ENCODE peak calls at places on chromosome 18, in four cellular contexts. Z is HepG2, K is K562, F is GM12878. D is an unnamed sample.
A peak's percentile ranks its signal among the peaks of the same experiment; 100 is the strongest.

GRCh38 chr18:75376004-75376403 is 51.5 kb downstream of the SMIM21 start:
- DNase-seq in K (no peak), F (no peak), Z (no peak), D (no peak)

GRCh38 chr18:38796762-38797161 is 1231.2 kb upstream of the CELF4 start:
- DNase-seq in F (no peak), Z (no peak), K (no peak), D (no peak)

GRCh38 chr18:28478531-28478930 is 301.6 kb upstream of the CDH2 start:
- DNase-seq in K (no peak), Z (no peak), F (no peak), D (no peak)

GRCh38 chr18:4284528-4284927 is 170.6 kb downstream of the DLGAP1 start:
- DNase-seq in Z (no peak), K (no peak), F (no peak), D (no peak)

GRCh38 chr18:55763805-55764204 is 175.8 kb upstream of the TCF4 start:
- DNase-seq in K (no peak), F (no peak), Z (no peak), D (no peak)

GRCh38 chr18:41324020-41324791 is 630.8 kb upstream of the PIK3C3 start:
- DNase-seq in F (no peak), Z (no peak), K (no peak), D (no peak)

GRCh38 chr18:72652990-72653593 is 109.0 kb upstream of the CBLN2 start:
- DNase-seq in Z (peak; percentile 48), K (peak; percentile 29), F (no peak), D (peak; percentile 77)

GRCh38 chr18:46366977-46367376 is 262.8 kb downstream of the HAUS1 start:
- DNase-seq in K (no peak), F (no peak), Z (no peak), D (no peak)

GRCh38 chr18:36629095-36629604 is 199.7 kb downstream of the TPGS2 start:
- DNase-seq in Z (no peak), K (no peak), F (no peak), D (no peak)

GRCh38 chr18:21735452-21736015 is 5.1 kb upstream of the MIB1 start:
- DNase-seq in F (no peak), Z (peak; percentile 79), K (peak; percentile 95), D (peak; percentile 62)

GRCh38 chr18:47717257-47717656 is 213.2 kb downstream of the SMAD2 start:
- DNase-seq in F (no peak), Z (no peak), K (no peak), D (no peak)

GRCh38 chr18:32238635-32239268 is 48.9 kb downstream of the MEP1B start:
- DNase-seq in K (peak; percentile 3), Z (no peak), F (no peak), D (peak; percentile 19)

GRCh38 chr18:36354989-36355388 is 57.5 kb downstream of the FHOD3 start:
- DNase-seq in K (no peak), F (no peak), Z (no peak), D (no peak)

GRCh38 chr18:58785171-58785805 is 79.4 kb upstream of the ZNF532 start:
- DNase-seq in F (no peak), K (no peak), Z (no peak), D (no peak)

GRCh38 chr18:13868501-13869271 is 44.7 kb downstream of the MC5R start:
- DNase-seq in F (no peak), Z (no peak), K (no peak), D (peak; percentile 41)

GRCh38 chr18:50401888-50402287 is 27.0 kb downstream of the SKA1 start:
- DNase-seq in K (peak; percentile 88), F (no peak), Z (peak; percentile 77), D (peak; percentile 77)

GRCh38 chr18:39555511-39555910 is 1989.9 kb upstream of the CELF4 start:
- DNase-seq in F (no peak), K (no peak), Z (no peak), D (no peak)

GRCh38 chr18:55466789-55467188 is 121.2 kb downstream of the TCF4 start:
- DNase-seq in Z (no peak), K (no peak), F (no peak), D (no peak)

GRCh38 chr18:45793295-45793965 is 32.0 kb upstream of the SIGLEC15 start:
- DNase-seq in K (no peak), F (no peak), Z (no peak), D (no peak)

GRCh38 chr18:111292-112014 is 46.9 kb upstream of the USP14 start:
- DNase-seq in K (peak; percentile 83), F (no peak), Z (peak; percentile 59), D (peak; percentile 85)

GRCh38 chr18:22466608-22467390 is 49.1 kb upstream of the CTAGE1 start:
- DNase-seq in K (peak; percentile 41), F (no peak), Z (peak; percentile 58), D (no peak)

GRCh38 chr18:23422751-23423418 is 30.2 kb upstream of the RIOK3 start:
- DNase-seq in Z (peak; percentile 66), F (peak; percentile 92), K (peak; percentile 92), D (no peak)

GRCh38 chr18:26386002-26386401 is 159.8 kb downstream of the TAF4B start:
- DNase-seq in K (no peak), Z (peak; percentile 65), F (no peak), D (no peak)

GRCh38 chr18:36420826-36421225 is 123.3 kb downstream of the FHOD3 start:
- DNase-seq in F (no peak), K (peak; percentile 32), Z (no peak), D (no peak)

GRCh38 chr18:61335737-61336555 is 2.7 kb downstream of the CDH20 start:
- DNase-seq in F (no peak), Z (no peak), K (no peak), D (no peak)

GRCh38 chr18:45923138-45923537 is 44.0 kb downstream of the EPG5 start:
- DNase-seq in K (no peak), Z (no peak), F (no peak), D (no peak)

GRCh38 chr18:23580677-23581367 is 5.5 kb downstream of the NPC1 start:
- DNase-seq in K (no peak), Z (no peak), F (no peak), D (no peak)

GRCh38 chr18:54130631-54131030 is 93.8 kb downstream of the MBD2 start:
- DNase-seq in K (no peak), F (no peak), Z (no peak), D (no peak)

GRCh38 chr18:65435529-65435928 is 315.3 kb upstream of the CDH7 start:
- DNase-seq in F (no peak), Z (no peak), K (no peak), D (no peak)

GRCh38 chr18:7598167-7599062 is 31.3 kb downstream of the PTPRM start:
- DNase-seq in Z (no peak), K (no peak), F (no peak), D (no peak)

GRCh38 chr18:56575819-56576663 is 62.4 kb downstream of the TXNL1 start:
- DNase-seq in F (no peak), Z (peak; percentile 36), K (peak; percentile 53), D (no peak)

GRCh38 chr18:44840053-44840826 is 159.6 kb downstream of the SETBP1 start:
- DNase-seq in F (no peak), Z (no peak), K (no peak), D (no peak)

GRCh38 chr18:3794537-3795348 is 344.8 kb downstream of the TGIF1 start:
- DNase-seq in Z (no peak), F (no peak), K (peak; percentile 30), D (no peak)

GRCh38 chr18:6150481-6150880 is 255.2 kb upstream of the TMEM200C start:
- DNase-seq in Z (no peak), F (no peak), K (no peak), D (no peak)

GRCh38 chr18:25047421-25047820 is 304.5 kb downstream of the ZNF521 start:
- DNase-seq in K (no peak), Z (no peak), F (no peak), D (no peak)
- TF ChIP-seq CREB1 in K (no peak), Z (no peak), F (no peak), D (no peak)

GRCh38 chr18:67516432-67517223 is at the start of gene DSEL:
- DNase-seq in Z (peak; percentile 74), F (peak; percentile 20), K (peak; percentile 85), D (peak; percentile 99)
- TF ChIP-seq NR2C2 in Z (no peak), F (no peak), K (no peak), D (no peak)

GRCh38 chr18:48910972-48911545 is 39.7 kb downstream of the SMAD7 start:
- DNase-seq in F (no peak), K (no peak), Z (no peak), D (peak; percentile 4)

GRCh38 chr18:48913723-48914122 is 37.0 kb downstream of the SMAD7 start:
- DNase-seq in Z (no peak), F (no peak), K (no peak), D (no peak)

GRCh38 chr18:48915621-48916425 is 34.9 kb downstream of the SMAD7 start:
- DNase-seq in K (no peak), Z (no peak), F (no peak), D (no peak)

GRCh38 chr18:48914581-48915251 is 36.0 kb downstream of the SMAD7 start:
- DNase-seq in F (no peak), Z (no peak), K (no peak), D (no peak)

DNA sequence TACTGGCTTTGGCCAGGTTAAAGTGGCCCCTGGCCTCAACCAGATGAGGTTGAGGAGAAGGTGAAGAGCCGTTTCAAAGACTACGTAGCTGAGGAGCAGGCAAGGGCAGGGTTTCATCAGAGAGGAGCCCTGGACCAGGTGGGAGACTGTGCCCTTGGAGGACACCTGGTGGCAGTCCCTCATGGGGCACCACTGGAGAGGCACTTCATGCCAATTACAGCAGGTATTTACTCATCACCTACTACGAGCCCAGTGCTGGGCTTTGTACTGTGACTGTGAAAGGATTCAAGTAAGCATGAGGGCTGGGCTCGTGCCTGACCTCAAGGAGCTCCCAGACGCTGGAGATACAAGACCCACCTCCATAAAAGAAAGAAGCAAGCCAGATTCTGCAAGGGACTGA is 37.6 kb downstream of the SMAD7 start:
- DNase-seq in K (no peak), F (no peak), Z (no peak), D (no peak)
- TF ChIP-seq USF2 in K (no peak), F (no peak), Z (no peak), D (no peak)

GRCh38 chr18:11040823-11041712 is 108.3 kb downstream of the PIEZO2 start:
- DNase-seq in Z (peak; percentile 94), F (no peak), K (peak; percentile 47), D (peak; percentile 60)
- TF ChIP-seq CREB1 in Z (no peak), F (peak; percentile 17), K (no peak), D (no peak)

GRCh38 chr18:11322006-11322405 is 172.6 kb upstream of the PIEZO2 start:
- DNase-seq in K (no peak), Z (no peak), F (no peak), D (no peak)

GRCh38 chr18:11323359-11323819 is 174.0 kb upstream of the PIEZO2 start:
- DNase-seq in F (no peak), K (no peak), Z (peak; percentile 15), D (no peak)

GRCh38 chr18:11324510-11324909 is 175.1 kb upstream of the PIEZO2 start:
- DNase-seq in K (no peak), Z (no peak), F (no peak), D (no peak)

GRCh38 chr18:11322716-11323115 is 173.3 kb upstream of the PIEZO2 start:
- DNase-seq in Z (no peak), K (no peak), F (no peak), D (peak; percentile 35)

GRCh38 chr18:11320981-11321380 is 171.6 kb upstream of the PIEZO2 start:
- DNase-seq in K (no peak), F (no peak), Z (no peak), D (no peak)
- TF ChIP-seq NR2C2 in K (no peak), F (no peak), Z (no peak), D (no peak)

GRCh38 chr18:77250926-77251729 is 1.5 kb downstream of the GALR1 start:
- DNase-seq in F (no peak), Z (no peak), K (no peak), D (peak; percentile 61)
- TF ChIP-seq USF2 in F (no peak), Z (no peak), K (no peak), D (no peak)

GRCh38 chr18:62870643-62871042 is 155.3 kb downstream of the PHLPP1 start:
- DNase-seq in F (no peak), Z (no peak), K (no peak), D (no peak)
- TF ChIP-seq CREB1 in F (no peak), Z (no peak), K (no peak), D (no peak)